ENCODE peak calls at places on chromosomes 7 and 10, in eight cellular contexts. Z, E, H, G, K, V, O and W are unnamed samples.

GRCh38 chr10:17435898-17436297 is 18.5 kb downstream of the ST8SIA6 start:
- DNase-seq in V (no peak), O (no peak), H (no peak), E (no peak), G (no peak), K (no peak), Z (no peak), W (no peak)

GRCh38 chr10:113326160-113327111 is 226.4 kb upstream of the HABP2 start:
- DNase-seq in Z (peak; percentile 94), V (peak; percentile 54), H (peak; percentile 67), O (peak; percentile 88), K (peak; percentile 81), E (peak; percentile 98), G (peak; percentile 91), W (peak; percentile 71)

GRCh38 chr10:30529373-30529998 is 95.5 kb downstream of the MAP3K8 start:
- DNase-seq in O (no peak), E (no peak), H (no peak), V (no peak), Z (no peak), G (no peak), K (no peak), W (no peak)

GRCh38 chr7:158645842-158646241 is 58.2 kb upstream of the PTPRN2 start:
- DNase-seq in V (no peak), E (no peak), O (no peak), Z (peak; percentile 7), G (no peak), K (no peak), H (no peak), W (no peak)

GRCh38 chr10:103535595-103535994 is 42.1 kb downstream of the NEURL1 start:
- DNase-seq in K (no peak), Z (no peak), O (no peak), H (no peak), V (no peak), E (no peak), G (no peak), W (no peak)

GRCh38 chr7:676246-676971 is 50.1 kb upstream of the DNAAF5 start:
- DNase-seq in E (no peak), Z (no peak), O (no peak), G (no peak), V (no peak), K (no peak), H (peak; percentile 83), W (no peak)

GRCh38 chr10:132538031-132538789 is 623 bp downstream of the INPP5A start:
- DNase-seq in V (no peak), H (peak; percentile 39), K (no peak), O (no peak), E (peak; percentile 52), G (no peak), Z (no peak), W (no peak)

GRCh38 chr7:139993592-139993991 is 69.2 kb downstream of the PARP12 start:
- DNase-seq in K (no peak), Z (no peak), H (no peak), V (no peak), E (no peak), G (no peak), O (no peak), W (no peak)

GRCh38 chr7:119720541-119720940 is 552.4 kb upstream of the KCND2 start:
- DNase-seq in Z (peak; percentile 71), G (no peak), E (peak; percentile 71), O (peak; percentile 32), V (no peak), K (peak; percentile 84), H (peak; percentile 46), W (peak; percentile 68)

GRCh38 chr10:32943854-32944661 is 14.0 kb downstream of the ITGB1 start:
- DNase-seq in H (no peak), O (no peak), V (no peak), E (no peak), K (no peak), G (no peak), Z (no peak), W (no peak)

GRCh38 chr10:75358835-75359421 is 42.6 kb downstream of the ZNF503 start:
- DNase-seq in V (peak; percentile 50), H (peak; percentile 97), Z (peak; percentile 100), E (peak; percentile 92), K (peak; percentile 82), G (peak; percentile 99), O (no peak), W (peak; percentile 94)

GRCh38 chr10:119409906-119410305 is 132.6 kb downstream of the RGS10 start:
- DNase-seq in H (peak; percentile 23), O (no peak), K (peak; percentile 97), V (peak; percentile 40), G (no peak), Z (no peak), E (no peak), W (no peak)

GRCh38 chr10:62527019-62527827 is 153.1 kb downstream of the ZNF365 start:
- DNase-seq in O (no peak), K (no peak), G (no peak), V (no peak), Z (no peak), E (no peak), H (no peak), W (no peak)

GRCh38 chr10:73908853-73909611 is 1.9 kb upstream of the PLAU start:
- DNase-seq in Z (peak; percentile 100), O (no peak), G (peak; percentile 100), E (peak; percentile 96), K (peak; percentile 100), V (peak; percentile 68), H (peak; percentile 96), W (peak; percentile 100)

GRCh38 chr10:49568235-49568634 is 29.3 kb upstream of the ERCC6 start:
- DNase-seq in O (no peak), G (peak; percentile 80), K (peak; percentile 11), E (peak; percentile 91), V (no peak), H (peak; percentile 75), Z (peak; percentile 40), W (peak; percentile 86)

GRCh38 chr7:45187946-45188411 is 30.4 kb downstream of the RAMP3 start:
- DNase-seq in K (no peak), H (peak; percentile 75), G (no peak), O (no peak), V (no peak), E (no peak), Z (no peak), W (no peak)

GRCh38 chr7:91918356-91918755 is 22.3 kb upstream of the AKAP9 start:
- DNase-seq in G (no peak), E (no peak), O (no peak), Z (no peak), H (no peak), K (no peak), V (no peak), W (no peak)

DNA sequence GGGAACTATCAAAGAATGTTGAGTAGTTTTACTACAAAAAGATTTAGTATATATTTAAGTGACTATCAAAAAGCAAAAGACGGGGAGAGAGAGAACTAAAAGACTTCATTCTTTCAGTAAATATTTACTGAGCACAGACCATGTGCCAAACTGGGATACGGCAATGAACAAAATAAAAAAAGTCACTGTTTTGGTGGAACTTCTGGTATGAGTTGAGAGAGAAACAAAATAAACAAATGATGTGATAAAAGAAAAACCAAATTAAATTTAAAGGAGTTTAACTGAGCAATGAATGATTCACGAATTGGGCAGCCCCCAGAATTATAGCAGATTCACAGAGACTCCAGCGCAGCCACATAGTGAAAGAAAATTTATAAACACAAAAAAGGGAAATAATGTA is 17.8 kb upstream of the AKAP9 start:
- DNase-seq in O (no peak), G (no peak), V (no peak), Z (no peak), K (peak; percentile 38), H (no peak), E (no peak), W (no peak)
- H3K27ac ChIP-seq in O (no peak overlapping the region), G (no peak overlapping the region), V (no peak overlapping the region), Z (no peak overlapping the region), K (no peak overlapping the region), H (no peak overlapping the region), E (no peak overlapping the region), W (no peak overlapping the region)

DNA sequence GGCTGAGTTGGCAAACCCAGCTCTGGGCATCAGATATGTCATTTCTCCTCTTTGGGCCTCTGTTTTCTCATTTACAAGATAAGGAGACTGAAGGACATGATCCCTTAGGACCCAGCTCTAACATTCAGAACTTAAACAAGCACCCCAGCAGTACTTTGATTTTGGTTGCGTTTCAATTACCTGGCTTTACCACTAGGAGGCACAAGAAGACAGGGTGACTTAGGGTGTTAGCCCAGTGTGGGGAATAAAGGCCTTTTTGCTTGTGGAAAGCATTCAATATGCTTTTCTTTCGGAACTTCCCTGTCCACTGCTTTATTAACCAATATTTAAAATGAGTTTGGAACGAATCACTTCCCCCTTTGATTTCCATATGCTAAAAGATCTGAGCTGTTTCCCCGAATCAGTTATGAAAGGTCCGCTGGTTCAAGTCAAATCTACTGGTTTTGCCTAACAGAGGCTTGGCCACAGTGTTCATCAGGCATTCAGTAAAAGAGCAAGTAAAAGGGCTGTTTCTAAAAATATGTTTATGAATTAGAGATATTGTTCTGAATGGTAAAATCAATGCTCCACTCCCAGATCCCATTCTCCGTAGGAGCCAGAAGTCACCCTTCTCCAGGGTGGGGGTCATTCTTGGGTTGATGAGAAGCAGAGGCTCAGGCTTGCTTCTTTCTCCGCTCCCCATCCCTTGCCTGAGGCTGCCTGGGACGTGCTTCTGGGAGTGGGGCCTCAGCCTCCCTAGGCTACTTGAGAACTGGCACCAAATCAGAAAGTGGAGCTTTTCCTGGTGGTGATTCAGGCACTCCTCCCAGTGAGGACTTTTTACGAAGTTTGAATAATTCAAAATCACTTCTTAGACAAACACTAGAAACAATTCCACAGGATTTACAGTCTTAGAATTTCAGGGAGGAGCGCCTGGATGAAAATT is 105.5 kb downstream of the MYOF start:
- DNase-seq in V (peak; percentile 87), O (peak; percentile 80), H (peak; percentile 76), Z (peak; percentile 88), K (peak; percentile 90), G (peak; percentile 76), E (peak; percentile 92), W (peak; percentile 81)
- H2AFZ ChIP-seq in V (peak overlapping the region; percentile 47), O (no peak overlapping the region), H (no peak overlapping the region), Z (no peak overlapping the region), K (no peak overlapping the region), G (no peak overlapping the region), E (peak overlapping the region; percentile 37), W (peak overlapping the region; percentile 4)

GRCh38 chr7:39951156-39951942 is 1.3 kb downstream of the CDK13 start:
- DNase-seq in Z (peak; percentile 44), O (no peak), G (peak; percentile 59), K (peak; percentile 52), H (peak; percentile 78), V (peak; percentile 83), E (peak; percentile 74), W (peak; percentile 56)
- H3K27ac ChIP-seq in Z (no peak overlapping the region), O (peak overlapping the region; percentile 98), G (peak overlapping the region; percentile 94), K (peak overlapping the region; percentile 91), H (peak overlapping the region; percentile 97), V (peak overlapping the region; percentile 98), E (peak overlapping the region; percentile 97), W (peak overlapping the region; percentile 93)

GRCh38 chr10:79068203-79068561 is 584 bp upstream of the ZMIZ1 start:
- DNase-seq in O (no peak), Z (peak; percentile 63), K (no peak), G (no peak), E (peak; percentile 55), H (peak; percentile 92), V (peak; percentile 48), W (no peak)

GRCh38 chr10:79068562-79069324 is at the start of gene ZMIZ1:
- DNase-seq in V (peak; percentile 93), H (peak; percentile 99), Z (peak; percentile 100), E (peak; percentile 98), O (peak; percentile 83), G (peak; percentile 87), K (peak; percentile 93), W (peak; percentile 89)

GRCh38 chr10:79070091-79070610 is 1.4 kb downstream of the ZMIZ1 start:
- DNase-seq in K (no peak), H (peak; percentile 94), V (peak; percentile 66), Z (peak; percentile 63), G (no peak), O (no peak), E (peak; percentile 63), W (no peak)

GRCh38 chr10:79070611-79071534 is 2.1 kb downstream of the ZMIZ1 start:
- DNase-seq in H (peak; percentile 99), Z (peak; percentile 100), G (peak; percentile 92), O (no peak), V (peak; percentile 92), K (peak; percentile 69), E (peak; percentile 95), W (peak; percentile 92)

GRCh38 chr10:79069325-79070090 is 742 bp downstream of the ZMIZ1 start:
- DNase-seq in H (peak; percentile 94), O (no peak), E (peak; percentile 75), V (peak; percentile 72), Z (peak; percentile 83), K (no peak), G (no peak), W (peak; percentile 53)
- H2AFZ ChIP-seq in H (no peak overlapping the region), O (no peak overlapping the region), E (no peak overlapping the region), V (no peak overlapping the region), Z (peak overlapping the region; percentile 2), K (peak overlapping the region; percentile 74), G (peak overlapping the region; percentile 79), W (peak overlapping the region; percentile 10)